ENCODE peak calls at places on chromosomes 3 and 15, in ten cellular contexts. G is GOT3; M is activated T-helper 1 cell treated with anti-CD3 and anti-CD28 coated beads, Interleukin-2, amount 50 U/mL, for 16 hours; H is EH; W is heart left ventricle; Y is Daoy; U is AG09319; V is RPMI8226; I is activated effector memory CD4-positive, alpha-beta T cell treated with Interleukin-2 at 50 U/mL for 16 hours; B is GM03348. X is an unnamed sample.
A peak's percentile ranks its signal among the peaks of the same experiment; 100 is the strongest.

GRCh38 chr3:64617610-64618009 is 70.2 kb downstream of the ADAMTS9 start:
- DNase-seq in H (no peak), B (no peak), U (no peak), G (no peak), W (no peak), Y (no peak), I (no peak), V (no peak), M (no peak), X (no peak)

GRCh38 chr3:8581373-8581772 is 63.2 kb downstream of the SSUH2 start:
- DNase-seq in V (no peak), W (no peak), G (no peak), I (no peak), Y (no peak), H (no peak), M (no peak), B (no peak), U (no peak), X (no peak)

GRCh38 chr15:29934251-29934650 is 112.0 kb upstream of the TJP1 start:
- DNase-seq in H (peak; percentile 66), B (peak; percentile 35), U (no peak), V (no peak), Y (peak; percentile 71), G (no peak), W (no peak), I (no peak), M (no peak), X (no peak)

GRCh38 chr15:101028772-101029438 is 109.7 kb downstream of the LRRK1 start:
- DNase-seq in V (no peak), M (no peak), U (no peak), I (no peak), W (peak; percentile 12), G (no peak), B (no peak), Y (no peak), H (no peak), X (no peak)

GRCh38 chr15:72227720-72228119 is 3.3 kb downstream of the PKM start:
- DNase-seq in Y (peak; percentile 17), V (no peak), G (no peak), U (no peak), B (no peak), H (peak; percentile 20), W (no peak), M (no peak), I (no peak), X (peak; percentile 45)

GRCh38 chr3:190718097-190718496 is 144.4 kb downstream of the GMNC start:
- DNase-seq in G (no peak), I (no peak), W (no peak), M (no peak), V (no peak), H (no peak), U (no peak), Y (peak; percentile 14), B (no peak), X (no peak)

GRCh38 chr3:153624310-153625030 is 462.4 kb downstream of the RAP2B start:
- DNase-seq in G (no peak), M (peak; percentile 9), U (no peak), W (no peak), I (no peak), Y (no peak), V (no peak), B (no peak), H (no peak), X (no peak)

GRCh38 chr3:71185733-71186455 is 397.6 kb downstream of the FOXP1 start:
- DNase-seq in W (no peak), M (no peak), Y (peak; percentile 43), H (peak; percentile 77), V (no peak), U (no peak), B (peak; percentile 15), G (no peak), I (no peak), X (peak; percentile 39)

GRCh38 chr3:196141866-196142673 is 60.2 kb upstream of the TFRC start:
- DNase-seq in I (no peak), W (no peak), U (no peak), H (no peak), V (peak; percentile 66), B (no peak), Y (no peak), M (no peak), G (no peak), X (no peak)

GRCh38 chr15:25691544-25692430 is 171.3 kb downstream of the ATP10A start:
- DNase-seq in M (no peak), H (peak; percentile 34), U (no peak), W (no peak), V (peak; percentile 17), I (no peak), G (no peak), B (peak; percentile 46), Y (no peak), X (peak; percentile 5)

GRCh38 chr15:77009646-77010311 is 14.9 kb downstream of the PSTPIP1 start:
- DNase-seq in W (peak; percentile 15), B (peak; percentile 75), G (no peak), I (no peak), Y (peak; percentile 43), H (no peak), U (no peak), M (no peak), V (no peak), X (no peak)

GRCh38 chr3:69197922-69198540 is 75.6 kb upstream of the LMOD3 start:
- DNase-seq in G (no peak), W (no peak), B (no peak), Y (no peak), M (peak; percentile 30), H (no peak), I (peak; percentile 61), U (no peak), V (no peak), X (no peak)

GRCh38 chr3:33488246-33488645 is 48.0 kb upstream of the UBP1 start:
- DNase-seq in G (no peak), I (no peak), V (no peak), Y (no peak), M (no peak), H (no peak), W (no peak), B (no peak), U (no peak), X (no peak)

GRCh38 chr3:17033516-17034168 is 148.9 kb downstream of the PLCL2 start:
- DNase-seq in H (no peak), V (no peak), B (peak; percentile 18), W (no peak), U (no peak), I (no peak), G (no peak), Y (no peak), M (no peak), X (peak; percentile 29)

GRCh38 chr3:99625643-99626414 is 12.6 kb upstream of the COL8A1 start:
- DNase-seq in Y (no peak), G (no peak), W (no peak), H (peak; percentile 70), B (peak; percentile 40), U (peak; percentile 77), V (no peak), M (no peak), I (no peak), X (no peak)

GRCh38 chr3:157786216-157786615 is 283.0 kb upstream of the VEPH1 start:
- DNase-seq in H (peak; percentile 95), I (no peak), B (peak; percentile 52), Y (peak; percentile 78), G (no peak), W (no peak), M (no peak), V (no peak), U (peak; percentile 85), X (no peak)

GRCh38 chr3:193901007-193901406 is 234.9 kb upstream of the HES1 start:
- DNase-seq in I (no peak), Y (no peak), V (no peak), M (no peak), U (no peak), B (no peak), H (no peak), G (no peak), W (no peak), X (no peak)

GRCh38 chr3:8759038-8759755 is 10.2 kb downstream of the OXTR start:
- DNase-seq in B (no peak), M (no peak), V (no peak), U (no peak), Y (peak; percentile 54), I (no peak), G (no peak), W (no peak), H (peak; percentile 62), X (no peak)

GRCh38 chr15:60809375-60809774 is 330.4 kb upstream of the ICE2 start:
- DNase-seq in B (no peak), G (no peak), H (no peak), Y (no peak), W (no peak), M (no peak), U (no peak), V (no peak), I (no peak), X (no peak)

X was measured in MV-4-11.